ENCODE peak calls at places on chromosomes 5 and 9, in four cellular contexts. X is Panc1, T is HepG2, Z is upper lobe of left lung. K is an unnamed sample.

GRCh38 chr5:33423018-33423630 is 17.6 kb upstream of the TARS1 start:
- ATAC-seq in X (peak), T (peak), Z (no peak), K (no peak)

GRCh38 chr5:172666251-172666650 is 25.2 kb downstream of the NEURL1B start:
- ATAC-seq in X (peak), T (peak), Z (no peak), K (peak)

GRCh38 chr9:78006734-78007133 is 24.9 kb downstream of the GNAQ start:
- ATAC-seq in X (no peak), T (no peak), Z (no peak), K (peak)

GRCh38 chr5:42656661-42657035 is 100.0 kb upstream of the CCDC152 start:
- ATAC-seq in X (no peak), T (no peak), Z (no peak), K (peak)

GRCh38 chr9:114960276-114960675 is 29.9 kb upstream of the TNFSF8 start:
- ATAC-seq in X (no peak), T (no peak), Z (no peak), K (no peak)

GRCh38 chr9:110066929-110067716 is 140.8 kb downstream of the C9orf152 start:
- ATAC-seq in X (no peak), T (no peak), Z (no peak), K (no peak)

GRCh38 chr5:1781107-1781506 is 18.5 kb downstream of the MRPL36 start:
- ATAC-seq in X (no peak), T (no peak), Z (no peak), K (no peak)

GRCh38 chr9:114434878-114435311 is 47.1 kb upstream of the AKNA start:
- ATAC-seq in X (peak), T (peak), Z (no peak), K (no peak)

GRCh38 chr9:32867601-32868204 is 84.4 kb downstream of the TMEM215 start:
- ATAC-seq in X (no peak), T (no peak), Z (no peak), K (no peak)

GRCh38 chr5:132319975-132320374 is 25.8 kb downstream of the SLC22A4 start:
- ATAC-seq in X (no peak), T (no peak), Z (no peak), K (no peak)

GRCh38 chr9:34177906-34178697 is 741 bp upstream of the UBAP1 start:
- ATAC-seq in X (no peak), T (peak), Z (no peak), K (no peak)

GRCh38 chr5:143693691-143694252 is 118.2 kb upstream of the HMHB1 start:
- ATAC-seq in X (no peak), T (no peak), Z (no peak), K (no peak)

GRCh38 chr5:4868140-4868735 is 271.9 kb upstream of the ADAMTS16 start:
- ATAC-seq in X (peak), T (peak), Z (no peak), K (no peak)

GRCh38 chr5:43418561-43418960 is 6.4 kb upstream of the CCL28 start:
- ATAC-seq in X (no peak), T (no peak), Z (no peak), K (no peak)

GRCh38 chr9:95494022-95494415 is 22.8 kb downstream of the PTCH1 start:
- ATAC-seq in X (no peak), T (no peak), Z (peak), K (no peak)

GRCh38 chr9:7967851-7968250 is 168.3 kb upstream of the DMAC1 start:
- ATAC-seq in X (no peak), T (no peak), Z (no peak), K (no peak)

GRCh38 chr5:21672911-21673310 is 1180.2 kb downstream of the CDH12 start:
- ATAC-seq in X (no peak), T (no peak), Z (no peak), K (no peak)

GRCh38 chr9:76377791-76378190 is 16.4 kb downstream of the RFK start:
- ATAC-seq in X (no peak), T (no peak), Z (no peak), K (no peak)

GRCh38 chr5:35908266-35908665 is 30.2 kb downstream of the CAPSL start:
- ATAC-seq in X (no peak), T (no peak), Z (no peak), K (no peak)

GRCh38 chr9:131148966-131149677 is 23.7 kb downstream of the NUP214 start:
- ATAC-seq in X (no peak), T (no peak), Z (no peak), K (no peak)

GRCh38 chr9:98021306-98022040 is 35.1 kb upstream of the NANS start:
- ATAC-seq in X (no peak), T (peak), Z (no peak), K (no peak)

GRCh38 chr9:92980085-92980745 is 32.9 kb downstream of the FGD3 start:
- ATAC-seq in X (no peak), T (no peak), Z (no peak), K (no peak)

DNA sequence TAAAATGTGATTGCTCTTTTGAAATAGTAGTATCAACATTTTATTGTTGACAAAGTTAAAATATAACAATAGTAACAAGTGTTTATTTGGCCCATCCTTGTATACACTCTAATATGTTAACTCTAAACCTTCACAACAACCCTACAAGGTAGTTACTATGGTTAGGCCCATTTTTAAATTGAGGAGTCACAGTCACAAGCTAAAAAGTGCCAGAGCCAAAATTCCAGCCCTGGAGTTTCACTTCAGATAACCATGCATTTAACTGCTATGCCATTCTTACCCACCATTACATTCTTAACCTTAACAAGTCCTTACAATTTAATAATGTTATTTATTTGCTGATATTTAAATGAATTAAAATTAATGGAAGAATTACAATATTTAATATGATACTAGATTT is 91.2 kb downstream of the CWC27 start:
- ATAC-seq in X (no peak), T (no peak), Z (no peak), K (no peak)
- TF ChIP-seq CTCF in X (no peak), T (no peak), Z (no peak), K (no peak)

GRCh38 chr5:17182966-17183365 is 34.5 kb upstream of the BASP1 start:
- ATAC-seq in X (no peak), T (no peak), Z (no peak), K (no peak)

GRCh38 chr5:17182494-17182893 is 34.9 kb upstream of the BASP1 start:
- ATAC-seq in X (no peak), T (no peak), Z (no peak), K (no peak)

GRCh38 chr5:17180330-17180843 is 37.0 kb upstream of the BASP1 start:
- ATAC-seq in X (no peak), T (no peak), Z (no peak), K (no peak)

GRCh38 chr5:17178316-17178715 is 39.1 kb upstream of the BASP1 start:
- ATAC-seq in X (no peak), T (no peak), Z (no peak), K (no peak)

GRCh38 chr5:17180957-17181723 is 36.3 kb upstream of the BASP1 start:
- ATAC-seq in X (peak), T (no peak), Z (peak), K (peak)
- TF ChIP-seq POLR2AphosphoS5 in X (no peak), T (no peak), Z (peak), K (no peak)

GRCh38 chr5:10734050-10734709 is 26.9 kb downstream of the DAP start:
- ATAC-seq in X (no peak), T (no peak), Z (no peak), K (no peak)

GRCh38 chr5:10736354-10736753 is 24.7 kb downstream of the DAP start:
- ATAC-seq in X (no peak), T (no peak), Z (no peak), K (no peak)

GRCh38 chr5:10734832-10735231 is 26.2 kb downstream of the DAP start:
- ATAC-seq in X (no peak), T (no peak), Z (no peak), K (no peak)

GRCh38 chr5:10736808-10737207 is 24.2 kb downstream of the DAP start:
- ATAC-seq in X (no peak), T (no peak), Z (no peak), K (no peak)

DNA sequence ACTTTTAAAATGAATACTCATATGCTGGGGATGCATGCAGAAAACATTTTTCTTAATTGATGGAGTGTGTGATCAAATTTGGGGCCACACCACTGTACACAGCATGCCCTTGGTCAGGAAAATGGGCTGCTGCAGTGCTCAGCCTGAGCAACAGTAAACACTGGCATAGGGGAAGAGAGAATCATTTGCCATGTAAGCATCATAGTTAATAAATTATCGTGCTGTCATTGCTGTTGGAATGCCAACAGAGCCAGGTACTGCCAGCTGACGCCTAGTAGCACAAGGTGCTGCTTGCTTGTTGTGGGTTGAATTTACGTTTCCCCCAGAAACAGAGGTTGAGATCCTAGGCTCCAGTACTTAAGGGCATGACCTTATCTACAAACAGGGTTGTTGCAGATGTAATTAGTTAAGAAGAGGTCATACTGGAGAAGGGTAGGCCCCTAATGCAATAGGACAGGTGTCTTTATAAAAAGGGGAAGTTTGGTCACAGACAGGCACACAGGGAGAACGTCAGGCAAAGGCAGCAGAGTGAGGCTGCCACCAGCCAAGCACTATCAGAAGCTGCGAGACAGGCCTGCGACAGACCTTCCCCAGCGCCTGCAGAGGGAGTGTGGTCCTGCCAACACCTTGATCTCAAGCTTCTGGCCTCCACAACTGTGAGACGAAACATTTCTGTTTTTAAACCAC is 25.3 kb downstream of the DAP start:
- ATAC-seq in X (no peak), T (peak), Z (no peak), K (no peak)
- TF ChIP-seq CTCF in X (no peak), T (no peak), Z (no peak), K (no peak)

GRCh38 chr5:173962436-173962835 is 26.5 kb upstream of the C5orf47 start:
- ATAC-seq in X (no peak), T (no peak), Z (peak), K (no peak)

GRCh38 chr5:173964491-173964890 is 24.5 kb upstream of the C5orf47 start:
- ATAC-seq in X (no peak), T (no peak), Z (no peak), K (no peak)

GRCh38 chr5:173968154-173968553 is 20.8 kb upstream of the C5orf47 start:
- ATAC-seq in X (no peak), T (no peak), Z (no peak), K (no peak)

GRCh38 chr5:173963107-173963506 is 25.9 kb upstream of the C5orf47 start:
- ATAC-seq in X (peak), T (no peak), Z (no peak), K (no peak)

DNA sequence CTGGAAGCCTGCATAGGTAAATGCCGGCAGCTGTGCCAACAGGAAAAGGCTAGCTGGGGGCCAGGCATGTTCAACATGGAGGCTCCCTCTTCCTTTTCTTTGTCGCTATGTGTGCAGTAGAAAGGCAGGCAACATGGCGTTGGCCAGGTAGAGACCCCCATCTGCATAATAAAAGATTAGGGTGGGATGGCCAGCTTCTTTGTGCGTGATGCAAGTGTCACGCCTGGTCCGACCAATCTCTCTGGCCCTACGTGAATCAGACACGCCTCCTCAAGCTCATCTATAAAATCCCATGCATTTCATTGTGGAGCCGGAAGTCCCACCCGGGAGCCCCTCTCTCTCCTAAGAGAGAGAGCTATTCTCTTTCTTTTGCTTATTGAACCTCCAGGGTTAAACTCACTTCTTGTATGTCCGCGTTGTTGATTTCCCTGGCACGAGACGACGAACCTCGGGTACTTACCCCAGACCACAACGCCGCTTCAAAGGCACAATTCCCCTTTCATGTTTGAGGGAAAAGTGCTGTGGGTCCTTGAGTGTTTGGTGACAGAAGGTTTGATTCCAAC is 25.0 kb upstream of the C5orf47 start:
- ATAC-seq in X (peak), T (no peak), Z (peak), K (no peak)
- TF ChIP-seq POLR2AphosphoS5 in X (peak), T (no peak), Z (no peak), K (no peak)

K was measured in gastroesophageal sphincter.